ENCODE peak calls at places on chromosomes 5 and 9, in five cellular contexts. N is CD8-positive, alpha-beta memory T cell; T is left cardiac atrium; J is GM23248; M is left colon. U is an unnamed sample.

GRCh38 chr5:111854196-111854595 is 97.2 kb upstream of the NREP start:
- DNase-seq in T (no peak), M (no peak), N (no peak), J (no peak), U (no peak)

GRCh38 chr5:141753971-141754713 is 72.1 kb upstream of the ARAP3 start:
- DNase-seq in T (no peak), J (peak), N (no peak), M (no peak), U (peak)

GRCh38 chr5:102772273-102772672 is 17.2 kb downstream of the PAM start:
- DNase-seq in N (no peak), J (no peak), T (no peak), M (no peak), U (no peak)

GRCh38 chr5:54965806-54966205 is 19.6 kb downstream of the ESM1 start:
- DNase-seq in M (no peak), N (no peak), T (no peak), J (no peak), U (no peak)

GRCh38 chr5:43425965-43426364 is 13.8 kb upstream of the CCL28 start:
- DNase-seq in J (peak), T (no peak), M (no peak), N (no peak), U (no peak)

GRCh38 chr9:137969685-137970084 is 92.1 kb downstream of the CACNA1B start:
- DNase-seq in N (no peak), M (no peak), T (no peak), J (no peak), U (no peak)

GRCh38 chr5:3377176-3377575 is 218.5 kb upstream of the IRX1 start:
- DNase-seq in M (no peak), T (no peak), J (no peak), N (no peak), U (no peak)

GRCh38 chr9:7374966-7375650 is 424.5 kb downstream of the DMAC1 start:
- DNase-seq in N (no peak), M (no peak), J (no peak), T (no peak), U (no peak)

GRCh38 chr9:122228906-122229837 is at the start of gene LHX6:
- DNase-seq in T (no peak), M (no peak), N (no peak), J (peak), U (no peak)

GRCh38 chr5:145812877-145813276 is 22.3 kb downstream of the PRELID2 start:
- DNase-seq in M (no peak), J (no peak), N (no peak), T (no peak), U (no peak)

GRCh38 chr5:139823757-139824355 is 28.2 kb downstream of the PSD2 start:
- DNase-seq in T (no peak), M (no peak), J (no peak), N (no peak), U (no peak)

GRCh38 chr9:86572904-86573303 is 218.7 kb upstream of the TUT7 start:
- DNase-seq in N (no peak), T (no peak), J (no peak), M (no peak), U (no peak)

GRCh38 chr5:100797863-100798262 is 105.2 kb downstream of the ST8SIA4 start:
- DNase-seq in N (no peak), M (no peak), J (peak), T (no peak), U (no peak)

GRCh38 chr5:117095322-117095721 is 520.7 kb upstream of the SEMA6A start:
- DNase-seq in M (no peak), T (no peak), J (no peak), N (no peak), U (no peak)

GRCh38 chr5:179315356-179315890 is 29.8 kb downstream of the ADAMTS2 start:
- DNase-seq in M (no peak), T (no peak), J (no peak), N (no peak), U (no peak)